ENCODE peak calls at places on chromosomes 12 and 14, in ten cellular contexts. W is H9; L is breast epithelium; O is heart left ventricle; R is stimulated activated CD4-positive, alpha-beta T cell treated with anti-CD3 and anti-CD28 coated beads, Interleukin-4, amount 100 ng/mL, for 1 hour; P is A673; Z is testis; Q is stimulated activated CD8-positive, alpha-beta memory T cell treated with anti-CD3 and anti-CD28 coated beads, Interleukin-2, amount 100 ng/mL, for 1 hour; T is lung microvascular endothelial cell; N is GM23338. M is an unnamed sample.

GRCh38 chr14:69997849-69998248 is 118.6 kb downstream of the SMOC1 start:
- DNase-seq in O (no peak), N (no peak), L (peak), Q (no peak), T (peak), R (no peak), W (no peak), P (no peak), Z (no peak), M (peak)

GRCh38 chr14:67674139-67674479 is 323 bp downstream of the VTI1B start:
- DNase-seq in O (peak), R (peak), N (peak), W (peak), L (peak), Z (peak), P (peak), Q (peak), T (peak), M (peak)

GRCh38 chr12:128829870-128830504 is 6.2 kb upstream of the SLC15A4 start:
- DNase-seq in W (no peak), Q (no peak), L (no peak), O (no peak), T (no peak), Z (no peak), N (no peak), P (no peak), R (no peak), M (no peak)

GRCh38 chr14:35669782-35670181 is 135.8 kb downstream of the INSM2 start:
- DNase-seq in N (no peak), O (no peak), T (peak), Q (no peak), R (no peak), Z (no peak), L (no peak), P (no peak), W (no peak), M (no peak)

GRCh38 chr12:13443028-13443427 is 246.5 kb downstream of the EMP1 start:
- DNase-seq in Z (no peak), L (no peak), T (no peak), O (no peak), N (no peak), W (no peak), Q (no peak), P (no peak), R (no peak), M (no peak)

GRCh38 chr12:56763753-56764657 is 881 bp downstream of the HSD17B6 start:
- DNase-seq in Z (no peak), W (no peak), L (no peak), O (no peak), P (no peak), R (no peak), N (no peak), T (no peak), Q (no peak), M (no peak)

GRCh38 chr14:68255697-68256178 is 436.2 kb downstream of the RAD51B start:
- DNase-seq in Q (no peak), T (peak), L (no peak), N (no peak), Z (no peak), R (no peak), O (no peak), P (no peak), W (no peak), M (no peak)

GRCh38 chr12:1369942-1370620 is 224.3 kb downstream of the FBXL14 start:
- DNase-seq in O (no peak), N (no peak), R (no peak), P (peak), L (no peak), T (no peak), Z (no peak), W (no peak), Q (no peak), M (no peak)

GRCh38 chr14:53542692-53543091 is 389.6 kb upstream of the DDHD1 start:
- DNase-seq in Q (no peak), W (no peak), O (no peak), R (no peak), N (no peak), P (peak), Z (peak), L (peak), T (peak), M (peak)

GRCh38 chr12:64029013-64029857 is 184.7 kb downstream of the SRGAP1 start:
- DNase-seq in R (no peak), T (no peak), Q (no peak), W (no peak), P (no peak), L (no peak), Z (no peak), N (no peak), O (no peak), M (peak)

GRCh38 chr12:53182836-53183235 is 2.1 kb upstream of the CSAD start:
- DNase-seq in R (no peak), T (no peak), W (no peak), Z (no peak), O (no peak), N (no peak), P (peak), L (no peak), Q (no peak), M (no peak)

GRCh38 chr12:55044135-55044534 is 24.4 kb downstream of the NEUROD4 start:
- DNase-seq in O (no peak), Z (no peak), L (no peak), P (no peak), N (peak), W (peak), Q (no peak), R (no peak), T (no peak), M (no peak)

GRCh38 chr14:77158175-77158908 is 16.8 kb upstream of the ZDHHC22 start:
- DNase-seq in L (no peak), W (peak), P (peak), T (peak), O (peak), Z (peak), N (peak), Q (no peak), R (no peak), M (peak)

GRCh38 chr12:25477217-25477616 is 75.9 kb downstream of the LMNTD1 start:
- DNase-seq in W (no peak), P (no peak), R (no peak), L (no peak), T (no peak), Z (no peak), N (no peak), Q (no peak), O (no peak), M (no peak)